ENCODE peak calls at places on chromosomes 13 and 19, in five cellular contexts. E is stimulated activated CD4-positive, alpha-beta T cell treated with anti-CD3 and anti-CD28 coated beads, Interleukin-15, amount 100 ng/mL, for 24 hours; H is stimulated activated CD8-positive, alpha-beta memory T cell treated with anti-CD3 and anti-CD28 coated beads, Interleukin-7, amount 100 ng/mL, for 1 hour; Z is effector CD4-positive, alpha-beta T cell; C is CD8-positive, alpha-beta T cell. B is an unnamed sample.

GRCh38 chr13:39968646-39969475 is 313.4 kb downstream of the COG6 start:
- DNase-seq in Z (no peak), E (no peak), C (no peak), H (no peak), B (no peak)

GRCh38 chr19:43739419-43739818 is 15.3 kb downstream of the SMG9 start:
- DNase-seq in Z (no peak), E (no peak), H (no peak), C (no peak), B (no peak)

GRCh38 chr19:48468806-48469055 is 438 bp upstream of the CYTH2 start:
- DNase-seq in E (no peak), Z (no peak), C (no peak), H (no peak), B (no peak)

GRCh38 chr13:110106726-110107125 is 200.2 kb downstream of the COL4A1 start:
- DNase-seq in H (no peak), C (no peak), E (no peak), Z (no peak), B (no peak)

GRCh38 chr19:10104665-10105221 is 1.4 kb upstream of the PPAN start:
- DNase-seq in Z (peak; percentile 78), C (peak; percentile 75), E (peak; percentile 84), H (peak; percentile 60), B (no peak)

GRCh38 chr19:54463531-54464043 is at the start of gene LENG9:
- DNase-seq in E (peak; percentile 99), Z (peak; percentile 89), C (peak; percentile 92), H (peak; percentile 72), B (peak; percentile 99)

GRCh38 chr13:59584101-59584500 is 579.6 kb downstream of the DIAPH3 start:
- DNase-seq in Z (no peak), C (no peak), E (no peak), H (no peak), B (no peak)

GRCh38 chr19:45402469-45403070 is 2.3 kb downstream of the PPP1R13L start:
- DNase-seq in H (no peak), Z (no peak), E (peak; percentile 55), C (peak; percentile 41), B (peak; percentile 79)

GRCh38 chr13:20525144-20525600 is 485 bp downstream of the CRYL1 start:
- DNase-seq in Z (peak; percentile 2), H (no peak), E (peak; percentile 49), C (no peak), B (peak; percentile 69)

GRCh38 chr13:30798776-30799625 is 63.7 kb downstream of the ALOX5AP start:
- DNase-seq in E (no peak), H (no peak), C (no peak), Z (no peak), B (no peak)

GRCh38 chr19:17328517-17329060 is 6.1 kb downstream of the ANO8 start:
- DNase-seq in C (peak; percentile 50), Z (peak; percentile 34), H (no peak), E (peak; percentile 44), B (no peak)

GRCh38 chr19:10333758-10334339 is 520 bp upstream of the RAVER1 start:
- DNase-seq in C (no peak), Z (no peak), E (no peak), H (no peak), B (no peak)

GRCh38 chr19:6241680-6242079 is 38.1 kb downstream of the MLLT1 start:
- DNase-seq in E (no peak), H (no peak), Z (no peak), C (no peak), B (peak; percentile 63)

GRCh38 chr19:35531291-35531690 is 2.0 kb upstream of the GAPDHS start:
- DNase-seq in C (no peak), H (no peak), E (no peak), Z (no peak), B (no peak)

GRCh38 chr19:4916292-4917082 is 7.2 kb downstream of the UHRF1 start:
- DNase-seq in Z (no peak), E (peak; percentile 46), C (peak; percentile 64), H (no peak), B (no peak)

GRCh38 chr19:34356875-34357274 is 8.1 kb upstream of the GPI start:
- DNase-seq in H (no peak), Z (no peak), C (no peak), E (no peak), B (no peak)

GRCh38 chr13:53520132-53520531 is 491.5 kb downstream of the OLFM4 start:
- DNase-seq in E (no peak), H (no peak), C (no peak), Z (no peak), B (no peak)

GRCh38 chr13:97866346-97866745 is 87.1 kb upstream of the IPO5 start:
- DNase-seq in Z (no peak), E (no peak), C (no peak), H (no peak), B (no peak)

GRCh38 chr19:35719402-35720162 is 1.8 kb downstream of the KMT2B start:
- DNase-seq in H (no peak), Z (no peak), C (no peak), E (no peak), B (no peak)

GRCh38 chr13:40472427-40473220 is 193.8 kb downstream of the FOXO1 start:
- DNase-seq in E (no peak), H (no peak), C (no peak), Z (no peak), B (no peak)

GRCh38 chr19:56189785-56190184 is 7.8 kb downstream of the ZSCAN5B start:
- DNase-seq in E (no peak), C (no peak), H (no peak), Z (no peak), B (no peak)

GRCh38 chr13:32254916-32255743 is 60.0 kb downstream of the ZAR1L start:
- DNase-seq in Z (no peak), H (no peak), C (no peak), E (no peak), B (no peak)

GRCh38 chr13:28531195-28531955 is 36.4 kb upstream of the FLT1 start:
- DNase-seq in Z (no peak), C (no peak), H (no peak), E (peak; percentile 15), B (peak; percentile 70)

GRCh38 chr19:36686365-36687213 is 823 bp upstream of the ZNF567 start:
- DNase-seq in H (no peak), Z (no peak), E (no peak), C (no peak), B (no peak)

GRCh38 chr13:22915442-22916082 is 265.2 kb upstream of the SGCG start:
- DNase-seq in Z (no peak), E (peak; percentile 8), C (no peak), H (no peak), B (peak; percentile 81)

GRCh38 chr19:4456843-4457653 is 546 bp downstream of the UBXN6 start:
- DNase-seq in C (peak; percentile 57), E (peak; percentile 49), Z (peak; percentile 44), H (no peak), B (no peak)

GRCh38 chr13:51324714-51325440 is 14.6 kb upstream of the SERPINE3 start:
- DNase-seq in E (no peak), C (no peak), Z (no peak), H (no peak), B (no peak)

GRCh38 chr19:43726736-43727592 is 11.1 kb downstream of the IRGC start:
- DNase-seq in H (no peak), E (no peak), Z (no peak), C (no peak), B (no peak)

GRCh38 chr13:46385946-46386345 is 1.1 kb downstream of the RUBCNL start:
- DNase-seq in Z (no peak), C (no peak), H (no peak), E (no peak), B (no peak)

GRCh38 chr13:20130012-20130411 is 30.8 kb downstream of the GJA3 start:
- DNase-seq in H (no peak), Z (no peak), C (no peak), E (no peak), B (no peak)

GRCh38 chr13:23411706-23412105 is 21.8 kb downstream of the SACS start:
- DNase-seq in Z (no peak), C (no peak), E (no peak), H (no peak), B (no peak)

GRCh38 chr13:109576331-109576813 is 210.0 kb downstream of the IRS2 start:
- DNase-seq in H (no peak), C (no peak), E (no peak), Z (no peak), B (no peak)